ENCODE peak calls at places on chromosome 21, in five cellular contexts. C is tibial artery; E is progenitor cell of endocrine pancreas; T is IMR-90; K is CD4-positive, alpha-beta T cell. R is an unnamed sample.

GRCh38 chr21:25350056-25350455 is 257.2 kb downstream of the MRPL39 start:
- DNase-seq in T (peak), C (no peak), K (no peak), E (no peak), R (peak)

GRCh38 chr21:28605138-28605537 is 387.5 kb downstream of the LTN1 start:
- DNase-seq in K (no peak), T (no peak), C (no peak), E (no peak), R (no peak)

GRCh38 chr21:44894687-44895302 is 21.3 kb upstream of the PTTG1IP start:
- DNase-seq in K (no peak), E (no peak), C (no peak), T (no peak), R (no peak)

GRCh38 chr21:34900376-34900775 is 148.7 kb downstream of the RUNX1 start:
- DNase-seq in T (no peak), E (no peak), K (no peak), C (no peak), R (peak)

GRCh38 chr21:29074783-29075182 is 1.3 kb upstream of the CCT8 start:
- DNase-seq in E (no peak), T (no peak), K (no peak), C (no peak), R (no peak)

GRCh38 chr21:17454315-17455027 is 58.4 kb upstream of the CXADR start:
- DNase-seq in T (peak), C (no peak), K (peak), E (peak), R (peak)

GRCh38 chr21:43374228-43374885 is 52.6 kb downstream of the SIK1 start:
- DNase-seq in C (no peak), K (no peak), E (no peak), T (no peak), R (no peak)

GRCh38 chr21:16797530-16797929 is 715.3 kb upstream of the CXADR start:
- DNase-seq in K (no peak), C (no peak), T (no peak), E (no peak), R (no peak)

GRCh38 chr21:34939673-34940321 is 109.3 kb downstream of the RUNX1 start:
- DNase-seq in E (no peak), T (no peak), C (no peak), K (no peak), R (no peak)

DNA sequence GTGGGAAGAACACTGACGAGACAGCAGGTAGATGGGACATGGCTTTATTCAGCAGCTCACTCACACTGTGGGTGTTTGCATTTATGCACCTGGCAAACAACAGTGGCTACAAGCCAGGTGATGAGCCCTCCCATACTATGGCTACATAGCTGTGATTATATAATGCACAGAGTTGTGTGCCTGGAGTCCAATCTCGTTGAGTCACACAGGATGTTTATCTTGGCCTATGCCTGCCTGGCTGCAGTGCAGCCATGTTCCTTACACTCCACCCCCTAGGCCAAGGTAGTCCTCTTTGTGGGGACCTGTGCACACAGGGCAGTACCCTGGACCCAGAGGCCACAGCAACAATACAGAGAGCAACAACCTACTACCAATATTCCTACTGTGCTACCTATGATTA is 1643.8 kb downstream of the MRPL39 start:
- DNase-seq in E (no peak), C (no peak), T (peak), K (no peak), R (no peak)
- TF ChIP-seq CTCF in E (no peak), C (no peak), T (no peak), K (no peak), R (no peak)

DNA sequence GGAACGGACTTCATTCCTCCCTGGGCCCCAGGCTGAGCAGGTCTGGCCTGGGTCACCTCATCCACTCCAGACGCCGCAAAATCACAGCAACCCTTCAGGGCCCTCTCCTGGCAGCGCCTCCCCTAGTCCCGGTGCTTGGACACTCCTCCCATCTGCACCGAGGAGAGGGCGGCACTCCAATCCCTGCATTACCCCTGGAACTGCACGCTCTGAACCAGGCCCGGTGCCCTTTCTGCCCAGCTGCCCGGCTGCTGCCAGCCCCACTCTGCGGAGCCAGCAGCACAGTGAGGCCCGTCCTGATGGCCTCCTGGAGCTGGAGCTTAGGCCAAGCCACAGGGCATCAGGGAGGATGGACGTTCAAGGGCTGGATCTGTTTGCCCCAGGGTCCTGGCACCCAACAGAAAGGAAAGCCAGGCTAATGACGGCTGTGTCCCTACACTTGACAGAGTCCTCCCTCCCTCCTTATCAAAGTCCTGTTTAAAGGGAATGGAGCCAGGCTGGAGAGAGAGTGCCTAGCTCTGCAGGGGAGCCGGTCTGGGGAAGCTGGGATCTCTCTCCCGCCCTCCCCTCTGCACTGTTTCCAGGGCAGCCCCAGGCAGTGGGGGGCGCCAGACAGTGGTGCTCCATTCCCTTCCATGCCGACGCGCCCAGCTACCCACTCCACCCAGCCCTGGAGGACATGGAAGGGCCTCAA is 12.7 kb downstream of the COL6A2 start:
- DNase-seq in T (no peak), E (peak), K (no peak), C (peak), R (no peak)
- TF ChIP-seq CTCF in T (no peak), E (no peak), K (no peak), C (peak), R (no peak)

DNA sequence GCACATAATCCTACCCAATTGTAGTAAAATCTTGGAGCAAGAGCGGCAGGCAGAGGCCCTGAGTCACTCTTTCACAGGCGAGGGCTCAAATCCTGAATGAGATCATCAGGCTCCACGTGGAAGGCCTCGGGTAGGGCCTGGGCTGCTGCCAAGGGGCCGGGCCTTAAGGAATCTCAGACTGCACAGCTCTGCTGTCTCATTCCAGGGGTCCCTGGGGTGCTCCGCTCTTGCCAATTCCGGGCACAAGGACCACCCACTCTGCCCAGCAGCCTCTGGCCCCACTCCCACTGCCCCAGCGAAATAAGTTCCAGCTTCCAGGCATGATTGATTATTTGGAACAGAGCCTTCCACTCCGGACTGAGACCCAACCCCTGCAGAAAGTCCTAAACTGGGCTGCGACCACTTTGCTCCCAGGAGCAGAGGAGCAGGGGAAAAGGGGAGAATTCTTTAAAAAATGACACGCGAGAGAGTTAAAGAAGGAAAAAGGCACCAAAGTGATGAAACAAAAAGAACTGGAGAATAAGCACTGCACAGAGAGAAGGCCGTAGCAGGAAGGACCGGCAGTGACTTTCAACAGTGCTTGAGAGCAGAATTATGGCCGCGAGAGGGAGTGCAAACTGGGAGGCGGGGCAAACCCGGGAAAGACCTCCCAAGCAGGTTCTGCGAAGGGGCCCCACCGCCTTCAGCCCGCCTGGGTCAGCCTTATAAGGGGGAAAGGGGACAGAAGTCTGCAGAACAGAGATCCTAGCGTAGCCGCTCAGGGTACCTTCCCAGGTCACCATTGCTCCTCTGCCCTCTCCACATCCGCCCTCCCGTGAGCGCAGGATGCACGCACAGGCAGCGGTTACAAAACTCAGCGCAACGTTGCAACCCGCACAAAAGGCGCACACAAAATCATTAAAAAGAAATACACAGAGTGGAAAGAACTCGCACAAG is 2.0 kb downstream of the ADAMTS1 start:
- DNase-seq in T (peak), K (no peak), E (peak), C (peak), R (peak)
- TF ChIP-seq CTCF in T (no peak), K (no peak), E (peak), C (peak), R (peak)

GRCh38 chr21:37087188-37087587 is 14.1 kb downstream of the TTC3 start:
- DNase-seq in T (peak), K (no peak), C (no peak), E (no peak), R (peak)
- TF ChIP-seq CTCF in T (peak), K (no peak), C (peak), E (peak), R (peak)

GRCh38 chr21:33372582-33372981 is 30.6 kb upstream of the IFNGR2 start:
- DNase-seq in E (no peak), K (no peak), T (no peak), C (no peak), R (no peak)

GRCh38 chr21:33377221-33377620 is 26.0 kb upstream of the IFNGR2 start:
- DNase-seq in C (no peak), T (no peak), E (no peak), K (no peak), R (no peak)

GRCh38 chr21:33374874-33375644 is 28.2 kb upstream of the IFNGR2 start:
- DNase-seq in C (no peak), T (no peak), K (no peak), E (no peak), R (no peak)

GRCh38 chr21:33373451-33373850 is 29.8 kb upstream of the IFNGR2 start:
- DNase-seq in C (no peak), E (no peak), K (no peak), T (no peak), R (peak)

GRCh38 chr21:33374080-33374873 is 28.9 kb upstream of the IFNGR2 start:
- DNase-seq in E (no peak), C (no peak), K (peak), T (peak), R (peak)
- TF ChIP-seq CTCF in E (peak), C (peak), K (peak), T (peak), R (peak)

GRCh38 chr21:31873696-31874599 is 1.1 kb downstream of the HUNK start:
- DNase-seq in E (peak), T (peak), K (no peak), C (no peak), R (no peak)
- TF ChIP-seq CTCF in E (peak), T (peak), K (peak), C (peak), R (peak)

GRCh38 chr21:39788383-39788782 is 43.4 kb downstream of the IGSF5 start:
- DNase-seq in C (peak), E (peak), K (no peak), T (peak), R (peak)
- TF ChIP-seq CTCF in C (peak), E (peak), K (no peak), T (peak), R (peak)

R was measured in HFFc6.